ENCODE peak calls at places on chromosome 16, in seven cellular contexts. One of them, this sample, is unnamed.

GRCh38 chr16:77111057-77111456 is 79.9 kb upstream of the MON1B start:
- DNase-seq in NT2/D1: no peak
- DNase-seq in SK-N-SH: no peak
- DNase-seq in GM12878: no peak
- DNase-seq in HCT116: no peak
- DNase-seq in K562: no peak
- DNase-seq in H1: no peak
- DNase-seq in this sample: no peak

GRCh38 chr16:75264531-75264998 is 13.1 kb upstream of the BCAR1 start:
- DNase-seq in SK-N-SH: peak
- DNase-seq in H1: no peak
- DNase-seq in HCT116: no peak
- DNase-seq in K562: no peak
- DNase-seq in NT2/D1: no peak
- DNase-seq in GM12878: no peak
- DNase-seq in this sample: no peak

GRCh38 chr16:59148312-59148711 is 414.2 kb upstream of the GOT2 start:
- DNase-seq in SK-N-SH: no peak
- DNase-seq in GM12878: no peak
- DNase-seq in H1: no peak
- DNase-seq in K562: no peak
- DNase-seq in HCT116: no peak
- DNase-seq in NT2/D1: no peak
- DNase-seq in this sample: no peak

GRCh38 chr16:69921125-69921524 is 30.0 kb upstream of the CLEC18A start:
- DNase-seq in SK-N-SH: no peak
- DNase-seq in HCT116: no peak
- DNase-seq in K562: no peak
- DNase-seq in GM12878: no peak
- DNase-seq in H1: no peak
- DNase-seq in NT2/D1: no peak
- DNase-seq in this sample: no peak

GRCh38 chr16:88995746-88996535 is 18.9 kb upstream of the CBFA2T3 start:
- DNase-seq in K562: no peak
- DNase-seq in NT2/D1: no peak
- DNase-seq in GM12878: no peak
- DNase-seq in HCT116: no peak
- DNase-seq in H1: no peak
- DNase-seq in SK-N-SH: no peak
- DNase-seq in this sample: no peak

GRCh38 chr16:67016143-67016542 is 12.8 kb upstream of the CBFB start:
- DNase-seq in H1: no peak
- DNase-seq in GM12878: no peak
- DNase-seq in K562: no peak
- DNase-seq in SK-N-SH: no peak
- DNase-seq in NT2/D1: no peak
- DNase-seq in HCT116: no peak
- DNase-seq in this sample: no peak

GRCh38 chr16:79798416-79799053 is 198.0 kb upstream of the MAF start:
- DNase-seq in HCT116: no peak
- DNase-seq in K562: no peak
- DNase-seq in GM12878: no peak
- DNase-seq in NT2/D1: no peak
- DNase-seq in H1: no peak
- DNase-seq in SK-N-SH: no peak
- DNase-seq in this sample: no peak

GRCh38 chr16:505479-506245 is 21.9 kb upstream of the CAPN15 start:
- DNase-seq in K562: no peak
- DNase-seq in HCT116: no peak
- DNase-seq in NT2/D1: no peak
- DNase-seq in SK-N-SH: no peak
- DNase-seq in H1: no peak
- DNase-seq in GM12878: no peak
- DNase-seq in this sample: no peak

GRCh38 chr16:12271006-12271405 is 294.5 kb downstream of the SNX29 start:
- DNase-seq in NT2/D1: peak
- DNase-seq in GM12878: no peak
- DNase-seq in H1: peak
- DNase-seq in K562: peak
- DNase-seq in SK-N-SH: no peak
- DNase-seq in HCT116: peak
- DNase-seq in this sample: peak

GRCh38 chr16:67528870-67529638 is 425 bp downstream of the RIPOR1 start:
- DNase-seq in K562: no peak
- DNase-seq in GM12878: no peak
- DNase-seq in HCT116: no peak
- DNase-seq in SK-N-SH: peak
- DNase-seq in NT2/D1: no peak
- DNase-seq in H1: no peak
- DNase-seq in this sample: no peak

DNA sequence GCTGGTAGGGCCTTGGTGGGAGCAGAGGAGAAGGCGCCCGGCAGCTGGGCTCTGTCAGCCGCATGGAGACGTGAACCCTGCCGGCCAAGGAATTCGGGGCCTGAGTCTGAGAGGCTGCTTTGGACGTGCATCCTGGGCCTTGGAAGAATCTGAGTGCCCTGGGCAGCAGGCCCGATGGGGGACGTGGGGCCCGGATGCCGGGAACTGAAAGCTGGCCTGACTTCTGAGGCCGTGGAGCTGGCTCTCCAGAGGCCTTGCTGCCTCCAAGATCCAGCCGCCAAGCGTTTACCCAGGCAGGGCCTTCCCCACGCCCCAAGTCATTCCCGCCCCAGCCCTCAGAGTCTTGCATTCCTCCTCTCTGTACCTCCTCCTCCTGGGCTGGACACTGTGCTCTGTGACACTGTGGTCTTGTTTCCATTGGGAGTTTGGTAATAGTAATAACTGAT is 37.2 kb downstream of the NKD1 start:
- DNase-seq in K562: no peak
- DNase-seq in HCT116: no peak
- DNase-seq in H1: no peak
- DNase-seq in NT2/D1: no peak
- DNase-seq in SK-N-SH: no peak
- DNase-seq in GM12878: no peak
- DNase-seq in this sample: no peak
- TF ChIP-seq YY1 in K562: no peak
- TF ChIP-seq YY1 in HCT116: no peak
- TF ChIP-seq YY1 in H1: no peak
- TF ChIP-seq YY1 in NT2/D1: no peak
- TF ChIP-seq YY1 in SK-N-SH: no peak
- TF ChIP-seq YY1 in GM12878: no peak
- TF ChIP-seq YY1 in this sample: no peak

GRCh38 chr16:53506254-53506653 is 3.2 kb upstream of the AKTIP start:
- DNase-seq in H1: no peak
- DNase-seq in NT2/D1: no peak
- DNase-seq in K562: no peak
- DNase-seq in HCT116: no peak
- DNase-seq in GM12878: no peak
- DNase-seq in SK-N-SH: no peak
- DNase-seq in this sample: no peak

GRCh38 chr16:53502331-53503269 is at the start of gene AKTIP:
- DNase-seq in K562: peak
- DNase-seq in HCT116: no peak
- DNase-seq in NT2/D1: no peak
- DNase-seq in H1: no peak
- DNase-seq in SK-N-SH: peak
- DNase-seq in GM12878: no peak
- DNase-seq in this sample: no peak

GRCh38 chr16:53504665-53505064 is 1.7 kb upstream of the AKTIP start:
- DNase-seq in HCT116: no peak
- DNase-seq in SK-N-SH: no peak
- DNase-seq in GM12878: no peak
- DNase-seq in NT2/D1: no peak
- DNase-seq in H1: no peak
- DNase-seq in K562: no peak
- DNase-seq in this sample: no peak

GRCh38 chr16:53503270-53503911 is 382 bp upstream of the AKTIP start:
- DNase-seq in SK-N-SH: peak
- DNase-seq in H1: peak
- DNase-seq in K562: peak
- DNase-seq in NT2/D1: peak
- DNase-seq in GM12878: peak
- DNase-seq in HCT116: peak
- DNase-seq in this sample: peak

GRCh38 chr16:53504161-53504663 is 1.2 kb upstream of the AKTIP start:
- DNase-seq in SK-N-SH: peak
- DNase-seq in K562: no peak
- DNase-seq in HCT116: no peak
- DNase-seq in H1: no peak
- DNase-seq in NT2/D1: no peak
- DNase-seq in GM12878: no peak
- DNase-seq in this sample: no peak
- TF ChIP-seq YY1 in SK-N-SH: no peak
- TF ChIP-seq YY1 in K562: no peak
- TF ChIP-seq YY1 in HCT116: no peak
- TF ChIP-seq YY1 in H1: no peak
- TF ChIP-seq YY1 in NT2/D1: no peak
- TF ChIP-seq YY1 in GM12878: no peak
- TF ChIP-seq YY1 in this sample: no peak

GRCh38 chr16:51166116-51166515 is 15.0 kb upstream of the SALL1 start:
- DNase-seq in H1: no peak
- DNase-seq in K562: no peak
- DNase-seq in GM12878: no peak
- DNase-seq in HCT116: no peak
- DNase-seq in NT2/D1: no peak
- DNase-seq in SK-N-SH: no peak
- DNase-seq in this sample: no peak
- TF ChIP-seq YY1 in H1: no peak
- TF ChIP-seq YY1 in K562: no peak
- TF ChIP-seq YY1 in GM12878: no peak
- TF ChIP-seq YY1 in HCT116: no peak
- TF ChIP-seq YY1 in NT2/D1: no peak
- TF ChIP-seq YY1 in SK-N-SH: no peak
- TF ChIP-seq YY1 in this sample: no peak

GRCh38 chr16:85557083-85557975 is 55.8 kb upstream of the GSE1 start:
- DNase-seq in SK-N-SH: peak
- DNase-seq in HCT116: no peak
- DNase-seq in H1: no peak
- DNase-seq in NT2/D1: no peak
- DNase-seq in GM12878: no peak
- DNase-seq in K562: peak
- DNase-seq in this sample: peak
- TF ChIP-seq YY1 in SK-N-SH: no peak
- TF ChIP-seq YY1 in HCT116: no peak
- TF ChIP-seq YY1 in H1: no peak
- TF ChIP-seq YY1 in NT2/D1: no peak
- TF ChIP-seq YY1 in GM12878: no peak
- TF ChIP-seq YY1 in K562: no peak
- TF ChIP-seq YY1 in this sample: no peak

GRCh38 chr16:30183236-30183960 is at the start of gene CORO1A:
- DNase-seq in H1: no peak
- DNase-seq in SK-N-SH: peak
- DNase-seq in GM12878: peak
- DNase-seq in K562: peak
- DNase-seq in NT2/D1: peak
- DNase-seq in HCT116: no peak
- DNase-seq in this sample: peak

GRCh38 chr16:30185141-30185682 is 1.8 kb downstream of the CORO1A start:
- DNase-seq in HCT116: no peak
- DNase-seq in H1: no peak
- DNase-seq in SK-N-SH: peak
- DNase-seq in K562: no peak
- DNase-seq in NT2/D1: no peak
- DNase-seq in GM12878: no peak
- DNase-seq in this sample: no peak

GRCh38 chr16:30185683-30186421 is 2.5 kb downstream of the CORO1A start:
- DNase-seq in GM12878: peak
- DNase-seq in SK-N-SH: peak
- DNase-seq in HCT116: no peak
- DNase-seq in NT2/D1: no peak
- DNase-seq in H1: no peak
- DNase-seq in K562: no peak
- DNase-seq in this sample: no peak

GRCh38 chr16:30183961-30184429 is 593 bp downstream of the CORO1A start:
- DNase-seq in SK-N-SH: peak
- DNase-seq in NT2/D1: no peak
- DNase-seq in HCT116: no peak
- DNase-seq in H1: no peak
- DNase-seq in GM12878: peak
- DNase-seq in K562: no peak
- DNase-seq in this sample: no peak

GRCh38 chr16:30184430-30185140 is 1.2 kb downstream of the CORO1A start:
- DNase-seq in K562: peak
- DNase-seq in HCT116: no peak
- DNase-seq in H1: no peak
- DNase-seq in NT2/D1: no peak
- DNase-seq in SK-N-SH: peak
- DNase-seq in GM12878: peak
- DNase-seq in this sample: no peak
- TF ChIP-seq YY1 in K562: no peak
- TF ChIP-seq YY1 in HCT116: no peak
- TF ChIP-seq YY1 in H1: no peak
- TF ChIP-seq YY1 in NT2/D1: no peak
- TF ChIP-seq YY1 in SK-N-SH: no peak
- TF ChIP-seq YY1 in GM12878: no peak
- TF ChIP-seq YY1 in this sample: no peak

GRCh38 chr16:57566436-57566835 is 24.0 kb downstream of the ADGRG5 start:
- DNase-seq in K562: no peak
- DNase-seq in H1: no peak
- DNase-seq in HCT116: no peak
- DNase-seq in GM12878: no peak
- DNase-seq in NT2/D1: no peak
- DNase-seq in SK-N-SH: no peak
- DNase-seq in this sample: no peak
- TF ChIP-seq YY1 in K562: no peak
- TF ChIP-seq YY1 in H1: no peak
- TF ChIP-seq YY1 in HCT116: no peak
- TF ChIP-seq YY1 in GM12878: no peak
- TF ChIP-seq YY1 in NT2/D1: no peak
- TF ChIP-seq YY1 in SK-N-SH: no peak
- TF ChIP-seq YY1 in this sample: no peak

GRCh38 chr16:27244363-27244755 is 24.2 kb downstream of the NSMCE1 start:
- DNase-seq in K562: no peak
- DNase-seq in NT2/D1: no peak
- DNase-seq in GM12878: no peak
- DNase-seq in H1: no peak
- DNase-seq in HCT116: no peak
- DNase-seq in SK-N-SH: no peak
- DNase-seq in this sample: no peak
- TF ChIP-seq YY1 in K562: no peak
- TF ChIP-seq YY1 in NT2/D1: no peak
- TF ChIP-seq YY1 in GM12878: no peak
- TF ChIP-seq YY1 in H1: no peak
- TF ChIP-seq YY1 in HCT116: no peak
- TF ChIP-seq YY1 in SK-N-SH: no peak
- TF ChIP-seq YY1 in this sample: no peak

GRCh38 chr16:51968756-51969155 is 578.2 kb downstream of the TOX3 start:
- DNase-seq in HCT116: no peak
- DNase-seq in NT2/D1: no peak
- DNase-seq in H1: no peak
- DNase-seq in GM12878: no peak
- DNase-seq in SK-N-SH: no peak
- DNase-seq in K562: no peak
- DNase-seq in this sample: no peak
- TF ChIP-seq YY1 in HCT116: no peak
- TF ChIP-seq YY1 in NT2/D1: no peak
- TF ChIP-seq YY1 in H1: no peak
- TF ChIP-seq YY1 in GM12878: no peak
- TF ChIP-seq YY1 in SK-N-SH: no peak
- TF ChIP-seq YY1 in K562: no peak
- TF ChIP-seq YY1 in this sample: no peak

This sample was measured in HepG2.